ENCODE peak calls at places on chromosome 9, in seven cellular contexts. U, N, I, W, Q, P and R are unnamed samples.

GRCh38 chr9:73738741-73739530 is 587.3 kb downstream of the ANXA1 start:
- DNase-seq in W (no peak), I (no peak), P (no peak), N (no peak), U (no peak), Q (no peak), R (no peak)

GRCh38 chr9:69542942-69543704 is 129.0 kb downstream of the APBA1 start:
- DNase-seq in P (no peak), I (no peak), Q (no peak), W (no peak), U (no peak), N (no peak), R (no peak)

GRCh38 chr9:129160712-129161533 is 17.1 kb downstream of the IER5L start:
- DNase-seq in U (no peak), N (no peak), W (no peak), P (peak; percentile 78), I (no peak), Q (no peak), R (no peak)

GRCh38 chr9:117720555-117720954 is 16.4 kb downstream of the TLR4 start:
- DNase-seq in I (no peak), W (no peak), U (no peak), P (no peak), N (no peak), Q (no peak), R (no peak)

GRCh38 chr9:18658764-18659705 is 185.1 kb downstream of the ADAMTSL1 start:
- DNase-seq in W (no peak), P (peak; percentile 64), N (peak; percentile 78), I (no peak), U (no peak), Q (no peak), R (no peak)

GRCh38 chr9:7094052-7094451 is 336.3 kb downstream of the KDM4C start:
- DNase-seq in P (peak; percentile 24), W (no peak), U (no peak), I (no peak), Q (no peak), N (peak; percentile 50), R (peak; percentile 11)

GRCh38 chr9:126925876-126926275 is 11.3 kb downstream of the RALGPS1 start:
- DNase-seq in N (peak; percentile 45), Q (no peak), U (no peak), P (no peak), I (no peak), W (no peak), R (peak; percentile 26)

GRCh38 chr9:135914921-135915320 is 7.6 kb upstream of the CAMSAP1 start:
- DNase-seq in N (peak; percentile 3), P (peak; percentile 90), U (no peak), W (peak; percentile 3), Q (no peak), I (no peak), R (no peak)

GRCh38 chr9:36903541-36904435 is 130.3 kb downstream of the PAX5 start:
- DNase-seq in I (no peak), U (no peak), Q (no peak), N (peak; percentile 88), P (peak; percentile 52), W (no peak), R (no peak)

GRCh38 chr9:112029921-112030444 is 133.4 kb downstream of the UGCG start:
- DNase-seq in U (no peak), Q (no peak), P (peak; percentile 84), I (no peak), W (no peak), N (peak; percentile 79), R (no peak)

GRCh38 chr9:124975131-124975530 is 34.2 kb upstream of the GOLGA1 start:
- DNase-seq in P (peak; percentile 30), I (no peak), N (no peak), Q (no peak), W (no peak), U (no peak), R (no peak)

GRCh38 chr9:23644906-23645305 is 181.1 kb downstream of the ELAVL2 start:
- DNase-seq in W (no peak), I (no peak), U (no peak), N (no peak), Q (no peak), P (no peak), R (no peak)

GRCh38 chr9:69554945-69555344 is 117.2 kb downstream of the APBA1 start:
- DNase-seq in W (no peak), U (no peak), Q (no peak), I (no peak), P (peak; percentile 93), N (no peak), R (no peak)

GRCh38 chr9:128684065-128684324 is 5.0 kb upstream of the SET start:
- DNase-seq in Q (no peak), N (no peak), I (no peak), U (no peak), W (no peak), P (no peak), R (no peak)

GRCh38 chr9:94588681-94589080 is 4.9 kb downstream of the FBP2 start:
- DNase-seq in U (no peak), P (no peak), W (no peak), N (no peak), Q (no peak), I (no peak), R (no peak)

GRCh38 chr9:87119328-87119881 is 172.1 kb upstream of the GAS1 start:
- DNase-seq in N (peak; percentile 3), W (peak; percentile 65), P (peak; percentile 84), Q (no peak), I (no peak), U (no peak), R (no peak)

GRCh38 chr9:109868222-109868621 is 88.2 kb downstream of the PALM2AKAP2 start:
- DNase-seq in N (no peak), U (no peak), W (no peak), Q (no peak), P (peak; percentile 50), I (no peak), R (no peak)

GRCh38 chr9:131473198-131473885 is 29.4 kb upstream of the POMT1 start:
- DNase-seq in Q (no peak), U (no peak), I (no peak), W (peak; percentile 25), N (no peak), P (no peak), R (no peak)

GRCh38 chr9:38181866-38182265 is 112.8 kb upstream of the SHB start:
- DNase-seq in W (no peak), I (no peak), U (no peak), Q (no peak), P (no peak), N (no peak), R (no peak)

GRCh38 chr9:124343533-124344290 is 71.5 kb downstream of the PSMB7 start:
- DNase-seq in P (no peak), U (no peak), Q (no peak), W (no peak), I (no peak), N (no peak), R (peak; percentile 58)

GRCh38 chr9:85223506-85224108 is 518.1 kb downstream of the AGTPBP1 start:
- DNase-seq in U (no peak), W (no peak), I (no peak), Q (no peak), N (no peak), P (no peak), R (no peak)

GRCh38 chr9:98541684-98542230 is 167.0 kb downstream of the GABBR2 start:
- DNase-seq in Q (no peak), U (no peak), P (no peak), N (no peak), I (no peak), W (no peak), R (no peak)

GRCh38 chr9:121286688-121286972 is 18.7 kb downstream of the GSN start:
- DNase-seq in U (no peak), I (no peak), N (no peak), Q (no peak), P (no peak), W (no peak), R (no peak)
- H3K27ac ChIP-seq in U (no peak overlapping the region), I (peak overlapping the region; percentile 97), N (peak overlapping the region; percentile 99), Q (no peak overlapping the region), P (peak overlapping the region; percentile 89), W (peak overlapping the region; percentile 99), R (peak overlapping the region; percentile 69)

DNA sequence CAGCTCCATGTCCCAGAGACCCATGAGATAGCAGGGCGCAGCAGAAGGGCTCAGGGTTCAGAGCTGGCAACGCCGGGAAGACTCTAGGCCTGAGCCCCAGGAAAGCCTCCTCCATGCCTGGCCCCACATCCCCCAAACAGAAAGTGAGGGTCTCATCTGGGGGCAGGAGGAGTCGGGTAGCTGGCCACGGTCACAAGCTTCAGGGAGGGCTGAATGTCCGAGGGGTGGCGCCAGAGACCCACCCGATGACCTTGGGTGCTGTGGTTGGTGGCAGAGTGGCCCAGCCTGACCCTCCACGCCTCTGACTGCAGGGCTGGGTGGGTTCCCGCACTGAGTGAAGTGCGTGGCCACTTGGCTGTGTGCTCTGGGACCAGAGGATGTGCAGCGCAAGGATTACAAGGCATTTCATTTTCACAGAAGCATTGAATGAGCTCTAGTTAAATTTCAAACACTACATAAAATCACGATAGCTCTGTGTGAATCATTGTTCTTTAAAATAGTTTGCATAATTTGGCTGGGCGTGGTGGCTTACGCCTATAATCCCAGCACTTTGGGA is 3.0 kb downstream of the C8G start:
- DNase-seq in W (no peak), P (peak; percentile 4), U (no peak), Q (no peak), N (peak; percentile 36), I (peak; percentile 54), R (peak; percentile 83)
- H3K27ac ChIP-seq in W (no peak overlapping the region), P (no peak overlapping the region), U (no peak overlapping the region), Q (no peak overlapping the region), N (no peak overlapping the region), I (peak overlapping the region; percentile 85), R (no peak overlapping the region)

GRCh38 chr9:77534376-77535057 is 113.6 kb downstream of the GNA14 start:
- DNase-seq in Q (no peak), P (no peak), I (no peak), U (no peak), N (no peak), W (no peak), R (no peak)
- H3K27ac ChIP-seq in Q (no peak overlapping the region), P (no peak overlapping the region), I (peak overlapping the region; percentile 91), U (no peak overlapping the region), N (no peak overlapping the region), W (no peak overlapping the region), R (no peak overlapping the region)

GRCh38 chr9:16099901-16100300 is 547.1 kb downstream of the CCDC171 start:
- DNase-seq in W (no peak), U (no peak), P (no peak), I (no peak), N (no peak), Q (no peak), R (no peak)

GRCh38 chr9:16103613-16104012 is 550.8 kb downstream of the CCDC171 start:
- DNase-seq in P (peak; percentile 33), U (no peak), I (no peak), Q (no peak), N (no peak), W (no peak), R (peak; percentile 69)

GRCh38 chr9:16105576-16105975 is 552.7 kb downstream of the CCDC171 start:
- DNase-seq in N (no peak), W (no peak), Q (no peak), P (peak; percentile 80), U (no peak), I (no peak), R (no peak)

GRCh38 chr9:16100596-16101091 is 547.8 kb downstream of the CCDC171 start:
- DNase-seq in I (no peak), N (no peak), Q (no peak), P (peak; percentile 71), U (no peak), W (no peak), R (no peak)

DNA sequence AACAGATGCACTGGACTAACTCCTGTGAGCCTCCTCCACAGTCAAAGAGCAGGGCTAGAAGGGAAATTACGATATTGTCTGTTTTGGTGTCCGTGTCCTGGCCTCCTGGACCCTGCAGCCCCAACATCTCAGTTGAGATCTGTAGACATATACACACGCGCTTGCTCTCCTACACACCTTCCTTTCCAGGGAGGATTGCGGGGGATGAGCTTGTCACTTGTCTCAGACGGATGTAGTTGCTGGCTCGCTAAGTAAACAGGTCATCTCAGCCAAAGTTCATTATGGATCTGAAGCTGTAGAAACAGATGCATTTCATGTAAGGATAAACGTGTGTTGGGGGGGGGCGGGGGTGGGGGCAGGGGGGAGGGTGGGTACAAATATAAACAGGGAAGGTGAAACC is 549.3 kb downstream of the CCDC171 start:
- DNase-seq in I (no peak), W (no peak), N (peak; percentile 8), P (no peak), U (no peak), Q (no peak), R (no peak)
- H3K27ac ChIP-seq in I (no peak overlapping the region), W (no peak overlapping the region), N (no peak overlapping the region), P (no peak overlapping the region), U (no peak overlapping the region), Q (no peak overlapping the region), R (no peak overlapping the region)